ENCODE peak calls at places on chromosome 16, in seven cellular contexts. One of them, this sample, is unnamed.

GRCh38 chr16:16189842-16190241 is 33.5 kb downstream of the ABCC6 start:
- DNase-seq in tibial artery: no peak
- DNase-seq in neural progenitor cell: no peak
- DNase-seq in foreskin fibroblast: no peak
- DNase-seq in fibroblast of lung: no peak
- DNase-seq in stomach: no peak
- DNase-seq in psoas muscle: no peak
- DNase-seq in this sample: no peak

GRCh38 chr16:81558077-81558443 is 113.5 kb downstream of the CMIP start:
- DNase-seq in tibial artery: no peak
- DNase-seq in neural progenitor cell: no peak
- DNase-seq in foreskin fibroblast: no peak
- DNase-seq in fibroblast of lung: no peak
- DNase-seq in stomach: no peak
- DNase-seq in psoas muscle: no peak
- DNase-seq in this sample: no peak

GRCh38 chr16:51982715-51983680 is 563.9 kb downstream of the TOX3 start:
- DNase-seq in tibial artery: no peak
- DNase-seq in neural progenitor cell: peak; percentile 84
- DNase-seq in foreskin fibroblast: peak; percentile 76
- DNase-seq in fibroblast of lung: peak; percentile 56
- DNase-seq in stomach: peak; percentile 52
- DNase-seq in psoas muscle: no peak
- DNase-seq in this sample: no peak

GRCh38 chr16:15464401-15465186 is 30.2 kb downstream of the BMERB1 start:
- DNase-seq in tibial artery: no peak
- DNase-seq in neural progenitor cell: no peak
- DNase-seq in foreskin fibroblast: no peak
- DNase-seq in fibroblast of lung: peak; percentile 45
- DNase-seq in stomach: no peak
- DNase-seq in psoas muscle: no peak
- DNase-seq in this sample: no peak

GRCh38 chr16:86888240-86889044 is 310.1 kb downstream of the FOXL1 start:
- DNase-seq in tibial artery: no peak
- DNase-seq in neural progenitor cell: no peak
- DNase-seq in foreskin fibroblast: peak; percentile 46
- DNase-seq in fibroblast of lung: no peak
- DNase-seq in stomach: no peak
- DNase-seq in psoas muscle: no peak
- DNase-seq in this sample: no peak

GRCh38 chr16:77273815-77274214 is 74.6 kb downstream of the SYCE1L start:
- DNase-seq in tibial artery: no peak
- DNase-seq in neural progenitor cell: no peak
- DNase-seq in foreskin fibroblast: no peak
- DNase-seq in fibroblast of lung: peak; percentile 86
- DNase-seq in stomach: no peak
- DNase-seq in psoas muscle: no peak
- DNase-seq in this sample: no peak

GRCh38 chr16:49493836-49494235 is 120.2 kb downstream of the C16orf78 start:
- DNase-seq in tibial artery: peak; percentile 44
- DNase-seq in neural progenitor cell: no peak
- DNase-seq in foreskin fibroblast: no peak
- DNase-seq in fibroblast of lung: no peak
- DNase-seq in stomach: no peak
- DNase-seq in psoas muscle: no peak
- DNase-seq in this sample: no peak

GRCh38 chr16:66961065-66961744 is at the start of gene CES3:
- DNase-seq in tibial artery: no peak
- DNase-seq in neural progenitor cell: peak; percentile 91
- DNase-seq in foreskin fibroblast: peak; percentile 78
- DNase-seq in fibroblast of lung: peak; percentile 42
- DNase-seq in stomach: peak; percentile 71
- DNase-seq in psoas muscle: peak; percentile 53
- DNase-seq in this sample: no peak

GRCh38 chr16:75260856-75261589 is 9.6 kb upstream of the BCAR1 start:
- DNase-seq in tibial artery: no peak
- DNase-seq in neural progenitor cell: no peak
- DNase-seq in foreskin fibroblast: no peak
- DNase-seq in fibroblast of lung: no peak
- DNase-seq in stomach: no peak
- DNase-seq in psoas muscle: no peak
- DNase-seq in this sample: no peak

GRCh38 chr16:64250866-64251265 is 871.0 kb downstream of the CDH11 start:
- DNase-seq in tibial artery: no peak
- DNase-seq in neural progenitor cell: no peak
- DNase-seq in foreskin fibroblast: peak; percentile 5
- DNase-seq in fibroblast of lung: peak; percentile 61
- DNase-seq in stomach: no peak
- DNase-seq in psoas muscle: no peak
- DNase-seq in this sample: no peak

GRCh38 chr16:51762081-51762995 is 611.3 kb upstream of the SALL1 start:
- DNase-seq in tibial artery: peak; percentile 72
- DNase-seq in neural progenitor cell: peak; percentile 93
- DNase-seq in foreskin fibroblast: peak; percentile 92
- DNase-seq in fibroblast of lung: peak; percentile 69
- DNase-seq in stomach: peak; percentile 85
- DNase-seq in psoas muscle: peak; percentile 54
- DNase-seq in this sample: peak; percentile 73

GRCh38 chr16:71311553-71312158 is 22.5 kb upstream of the CMTR2 start:
- DNase-seq in tibial artery: no peak
- DNase-seq in neural progenitor cell: peak; percentile 87
- DNase-seq in foreskin fibroblast: peak; percentile 29
- DNase-seq in fibroblast of lung: peak; percentile 6
- DNase-seq in stomach: no peak
- DNase-seq in psoas muscle: no peak
- DNase-seq in this sample: no peak

GRCh38 chr16:68790130-68790761 is 53.1 kb upstream of the TANGO6 start:
- DNase-seq in tibial artery: no peak
- DNase-seq in neural progenitor cell: peak; percentile 20
- DNase-seq in foreskin fibroblast: peak; percentile 39
- DNase-seq in fibroblast of lung: peak; percentile 94
- DNase-seq in stomach: peak; percentile 65
- DNase-seq in psoas muscle: no peak
- DNase-seq in this sample: no peak

GRCh38 chr16:75022567-75022966 is 23.7 kb downstream of the ZNRF1 start:
- DNase-seq in tibial artery: no peak
- DNase-seq in neural progenitor cell: no peak
- DNase-seq in foreskin fibroblast: no peak
- DNase-seq in fibroblast of lung: peak; percentile 44
- DNase-seq in stomach: no peak
- DNase-seq in psoas muscle: no peak
- DNase-seq in this sample: no peak

GRCh38 chr16:165218-165538 is 600 bp upstream of the HBM start:
- DNase-seq in tibial artery: no peak
- DNase-seq in neural progenitor cell: peak; percentile 35
- DNase-seq in foreskin fibroblast: no peak
- DNase-seq in fibroblast of lung: no peak
- DNase-seq in stomach: no peak
- DNase-seq in psoas muscle: no peak
- DNase-seq in this sample: no peak

GRCh38 chr16:17347624-17348023 is 123.1 kb downstream of the XYLT1 start:
- DNase-seq in tibial artery: peak; percentile 66
- DNase-seq in neural progenitor cell: no peak
- DNase-seq in foreskin fibroblast: no peak
- DNase-seq in fibroblast of lung: no peak
- DNase-seq in stomach: no peak
- DNase-seq in psoas muscle: no peak
- DNase-seq in this sample: peak; percentile 55

GRCh38 chr16:67456383-67457140 is 24.4 kb downstream of the ATP6V0D1 start:
- DNase-seq in tibial artery: peak; percentile 78
- DNase-seq in neural progenitor cell: no peak
- DNase-seq in foreskin fibroblast: peak; percentile 73
- DNase-seq in fibroblast of lung: peak; percentile 55
- DNase-seq in stomach: peak; percentile 76
- DNase-seq in psoas muscle: peak; percentile 84
- DNase-seq in this sample: peak; percentile 67

GRCh38 chr16:85517154-85517553 is 96.0 kb upstream of the GSE1 start:
- DNase-seq in tibial artery: no peak
- DNase-seq in neural progenitor cell: no peak
- DNase-seq in foreskin fibroblast: no peak
- DNase-seq in fibroblast of lung: no peak
- DNase-seq in stomach: no peak
- DNase-seq in psoas muscle: no peak
- DNase-seq in this sample: no peak

GRCh38 chr16:76511203-76511602 is 234.0 kb downstream of the CNTNAP4 start:
- DNase-seq in tibial artery: no peak
- DNase-seq in neural progenitor cell: no peak
- DNase-seq in foreskin fibroblast: no peak
- DNase-seq in fibroblast of lung: no peak
- DNase-seq in stomach: no peak
- DNase-seq in psoas muscle: no peak
- DNase-seq in this sample: no peak

GRCh38 chr16:70255584-70255983 is 3.8 kb upstream of the EXOSC6 start:
- DNase-seq in tibial artery: peak; percentile 38
- DNase-seq in neural progenitor cell: no peak
- DNase-seq in foreskin fibroblast: no peak
- DNase-seq in fibroblast of lung: no peak
- DNase-seq in stomach: peak; percentile 48
- DNase-seq in psoas muscle: no peak
- DNase-seq in this sample: no peak

GRCh38 chr16:66170989-66171388 is 195.5 kb upstream of the CDH5 start:
- DNase-seq in tibial artery: no peak
- DNase-seq in neural progenitor cell: no peak
- DNase-seq in foreskin fibroblast: no peak
- DNase-seq in fibroblast of lung: no peak
- DNase-seq in stomach: no peak
- DNase-seq in psoas muscle: no peak
- DNase-seq in this sample: no peak

GRCh38 chr16:88398874-88399178 is 16.1 kb downstream of the ZNF469 start:
- DNase-seq in tibial artery: no peak
- DNase-seq in neural progenitor cell: no peak
- DNase-seq in foreskin fibroblast: no peak
- DNase-seq in fibroblast of lung: no peak
- DNase-seq in stomach: no peak
- DNase-seq in psoas muscle: no peak
- DNase-seq in this sample: no peak
- H3K4me3 ChIP-seq in tibial artery: no peak overlapping the region
- H3K4me3 ChIP-seq in neural progenitor cell: no peak overlapping the region
- H3K4me3 ChIP-seq in foreskin fibroblast: no peak overlapping the region
- H3K4me3 ChIP-seq in fibroblast of lung: no peak overlapping the region
- H3K4me3 ChIP-seq in stomach: no peak overlapping the region
- H3K4me3 ChIP-seq in psoas muscle: no peak overlapping the region
- H3K4me3 ChIP-seq in this sample: no peak overlapping the region

DNA sequence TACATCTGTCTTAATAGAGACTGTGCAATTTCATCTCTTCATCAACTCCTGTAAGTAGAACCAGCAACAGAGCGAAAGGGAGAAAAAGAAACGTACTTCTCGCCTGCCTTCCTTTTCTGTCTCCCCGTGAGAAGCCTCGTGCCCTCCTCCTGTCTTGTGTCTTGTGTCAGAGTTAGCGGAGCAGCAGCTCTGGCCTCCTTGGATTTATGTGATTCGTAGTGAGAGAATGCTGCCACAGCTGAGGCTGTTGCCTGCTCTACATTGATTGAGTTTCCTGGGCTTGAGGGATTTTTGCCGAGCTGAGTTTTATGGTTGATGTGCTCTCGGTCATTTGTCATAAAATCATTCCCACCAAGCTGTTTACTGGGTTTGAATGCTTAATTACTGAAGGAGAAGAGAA is 579.1 kb upstream of the RBFOX1 start:
- DNase-seq in tibial artery: no peak
- DNase-seq in neural progenitor cell: peak; percentile 2
- DNase-seq in foreskin fibroblast: no peak
- DNase-seq in fibroblast of lung: no peak
- DNase-seq in stomach: no peak
- DNase-seq in psoas muscle: no peak
- DNase-seq in this sample: no peak
- H3K4me3 ChIP-seq in tibial artery: no peak overlapping the region
- H3K4me3 ChIP-seq in neural progenitor cell: no peak overlapping the region
- H3K4me3 ChIP-seq in foreskin fibroblast: no peak overlapping the region
- H3K4me3 ChIP-seq in fibroblast of lung: no peak overlapping the region
- H3K4me3 ChIP-seq in stomach: no peak overlapping the region
- H3K4me3 ChIP-seq in psoas muscle: no peak overlapping the region
- H3K4me3 ChIP-seq in this sample: no peak overlapping the region

GRCh38 chr16:83952587-83952939 is 477 bp upstream of the OSGIN1 start:
- DNase-seq in tibial artery: no peak
- DNase-seq in neural progenitor cell: no peak
- DNase-seq in foreskin fibroblast: no peak
- DNase-seq in fibroblast of lung: peak; percentile 72
- DNase-seq in stomach: peak; percentile 35
- DNase-seq in psoas muscle: peak; percentile 67
- DNase-seq in this sample: no peak

GRCh38 chr16:83954577-83955016 is 1.6 kb downstream of the OSGIN1 start:
- DNase-seq in tibial artery: peak; percentile 89
- DNase-seq in neural progenitor cell: no peak
- DNase-seq in foreskin fibroblast: peak; percentile 72
- DNase-seq in fibroblast of lung: peak; percentile 62
- DNase-seq in stomach: peak; percentile 56
- DNase-seq in psoas muscle: peak; percentile 59
- DNase-seq in this sample: no peak

GRCh38 chr16:83951544-83951943 is 1.5 kb upstream of the OSGIN1 start:
- DNase-seq in tibial artery: no peak
- DNase-seq in neural progenitor cell: no peak
- DNase-seq in foreskin fibroblast: no peak
- DNase-seq in fibroblast of lung: no peak
- DNase-seq in stomach: no peak
- DNase-seq in psoas muscle: no peak
- DNase-seq in this sample: no peak

GRCh38 chr16:83953796-83954576 is 946 bp downstream of the OSGIN1 start:
- DNase-seq in tibial artery: no peak
- DNase-seq in neural progenitor cell: peak; percentile 54
- DNase-seq in foreskin fibroblast: peak; percentile 45
- DNase-seq in fibroblast of lung: peak; percentile 44
- DNase-seq in stomach: no peak
- DNase-seq in psoas muscle: no peak
- DNase-seq in this sample: no peak

GRCh38 chr16:83952940-83953795 is at the start of gene OSGIN1:
- DNase-seq in tibial artery: peak; percentile 98
- DNase-seq in neural progenitor cell: peak; percentile 59
- DNase-seq in foreskin fibroblast: peak; percentile 98
- DNase-seq in fibroblast of lung: peak; percentile 92
- DNase-seq in stomach: peak; percentile 96
- DNase-seq in psoas muscle: peak; percentile 95
- DNase-seq in this sample: peak; percentile 90
- H3K4me3 ChIP-seq in tibial artery: peak within 1 kb of the TSS; percentile 62
- H3K4me3 ChIP-seq in neural progenitor cell: peak within 1 kb of the TSS; percentile 38
- H3K4me3 ChIP-seq in foreskin fibroblast: peak within 1 kb of the TSS; percentile 67
- H3K4me3 ChIP-seq in fibroblast of lung: peak within 1 kb of the TSS; percentile 82
- H3K4me3 ChIP-seq in stomach: peak within 1 kb of the TSS; percentile 66
- H3K4me3 ChIP-seq in psoas muscle: peak within 1 kb of the TSS; percentile 78
- H3K4me3 ChIP-seq in this sample: peak within 1 kb of the TSS; percentile 64

GRCh38 chr16:10551881-10552280 is 28.5 kb downstream of the EMP2 start:
- DNase-seq in tibial artery: no peak
- DNase-seq in neural progenitor cell: no peak
- DNase-seq in foreskin fibroblast: no peak
- DNase-seq in fibroblast of lung: no peak
- DNase-seq in stomach: no peak
- DNase-seq in psoas muscle: no peak
- DNase-seq in this sample: no peak

GRCh38 chr16:10552281-10552680 is 28.1 kb downstream of the EMP2 start:
- DNase-seq in tibial artery: no peak
- DNase-seq in neural progenitor cell: no peak
- DNase-seq in foreskin fibroblast: peak; percentile 65
- DNase-seq in fibroblast of lung: no peak
- DNase-seq in stomach: no peak
- DNase-seq in psoas muscle: no peak
- DNase-seq in this sample: no peak

GRCh38 chr16:10554569-10554968 is 25.8 kb downstream of the EMP2 start:
- DNase-seq in tibial artery: no peak
- DNase-seq in neural progenitor cell: no peak
- DNase-seq in foreskin fibroblast: no peak
- DNase-seq in fibroblast of lung: no peak
- DNase-seq in stomach: no peak
- DNase-seq in psoas muscle: no peak
- DNase-seq in this sample: no peak

GRCh38 chr16:10556240-10556639 is 24.2 kb downstream of the EMP2 start:
- DNase-seq in tibial artery: no peak
- DNase-seq in neural progenitor cell: no peak
- DNase-seq in foreskin fibroblast: no peak
- DNase-seq in fibroblast of lung: no peak
- DNase-seq in stomach: no peak
- DNase-seq in psoas muscle: no peak
- DNase-seq in this sample: no peak

GRCh38 chr16:10552998-10553491 is 27.4 kb downstream of the EMP2 start:
- DNase-seq in tibial artery: peak; percentile 89
- DNase-seq in neural progenitor cell: peak; percentile 35
- DNase-seq in foreskin fibroblast: no peak
- DNase-seq in fibroblast of lung: no peak
- DNase-seq in stomach: peak; percentile 30
- DNase-seq in psoas muscle: peak; percentile 35
- DNase-seq in this sample: peak; percentile 60
- H3K4me3 ChIP-seq in tibial artery: peak overlapping the region; percentile 38
- H3K4me3 ChIP-seq in neural progenitor cell: no peak overlapping the region
- H3K4me3 ChIP-seq in foreskin fibroblast: no peak overlapping the region
- H3K4me3 ChIP-seq in fibroblast of lung: no peak overlapping the region
- H3K4me3 ChIP-seq in stomach: no peak overlapping the region
- H3K4me3 ChIP-seq in psoas muscle: peak overlapping the region; percentile 6
- H3K4me3 ChIP-seq in this sample: peak overlapping the region; percentile 46